ENCODE peak calls at places on chromosome 11, in ten cellular contexts. B, O, P, Y, H, Q, G, J, S and U are unnamed samples. For H3K27me3 and H3K4me1, the result is how much of the 10 kb centered on the place peaks cover.

GRCh38 chr11:103936059-103936458 is 100.4 kb upstream of the DDI1 start:
- DNase-seq in B (no peak), O (no peak), P (peak), Y (no peak), H (no peak), Q (no peak), G (no peak), J (no peak), S (no peak), U (no peak)

GRCh38 chr11:126833020-126833419 is 167.6 kb downstream of the KIRREL3 start:
- DNase-seq in B (no peak), O (no peak), P (no peak), Y (no peak), H (no peak), Q (no peak), G (no peak), J (no peak), S (no peak), U (no peak)

GRCh38 chr11:71239581-71239980 is 12.8 kb downstream of the SHANK2 start:
- DNase-seq in B (no peak), O (no peak), P (no peak), Y (no peak), H (no peak), Q (no peak), G (no peak), J (no peak), S (no peak), U (peak)

GRCh38 chr11:18706330-18707243 is 8.0 kb downstream of the TMEM86A start:
- DNase-seq in B (peak), O (peak), P (peak), Y (peak), H (peak), Q (peak), G (peak), J (no peak), S (peak), U (peak)

GRCh38 chr11:3000032-3000961 is 8.2 kb upstream of the NAP1L4 start:
- DNase-seq in B (no peak), O (no peak), P (peak), Y (no peak), H (peak), Q (peak), G (peak), J (peak), S (peak), U (peak)

GRCh38 chr11:2814751-2815150 is 70.8 kb downstream of the CDKN1C start:
- DNase-seq in B (no peak), O (no peak), P (no peak), Y (no peak), H (no peak), Q (no peak), G (no peak), J (peak), S (no peak), U (no peak)

GRCh38 chr11:13098067-13098466 is 89.0 kb downstream of the RASSF10 start:
- DNase-seq in B (no peak), O (no peak), P (no peak), Y (no peak), H (no peak), Q (no peak), G (no peak), J (no peak), S (peak), U (no peak)

GRCh38 chr11:65536412-65537295 is 11.8 kb downstream of the SCYL1 start:
- DNase-seq in B (no peak), O (no peak), P (no peak), Y (no peak), H (no peak), Q (no peak), G (no peak), J (peak), S (no peak), U (no peak)

GRCh38 chr11:18853086-18853720 is 61.6 kb upstream of the PTPN5 start:
- DNase-seq in B (no peak), O (no peak), P (peak), Y (no peak), H (peak), Q (no peak), G (no peak), J (no peak), S (no peak), U (no peak)

GRCh38 chr11:44179173-44179572 is 83.7 kb downstream of the EXT2 start:
- DNase-seq in B (no peak), O (no peak), P (peak), Y (no peak), H (no peak), Q (no peak), G (no peak), J (no peak), S (no peak), U (no peak)

GRCh38 chr11:117520201-117520600 is 192.5 kb downstream of the CEP164 start:
- DNase-seq in B (no peak), O (no peak), P (peak), Y (no peak), H (no peak), Q (no peak), G (no peak), J (no peak), S (no peak), U (no peak)

GRCh38 chr11:34890812-34891211 is 25.4 kb downstream of the APIP start:
- DNase-seq in B (no peak), O (no peak), P (peak), Y (no peak), H (no peak), Q (no peak), G (no peak), J (no peak), S (no peak), U (no peak)

GRCh38 chr11:76765863-76766350 is 17.2 kb upstream of the TSKU start:
- DNase-seq in B (no peak), O (no peak), P (peak), Y (no peak), H (no peak), Q (no peak), G (no peak), J (peak), S (no peak), U (no peak)

GRCh38 chr11:36195496-36196346 is 93.5 kb downstream of the COMMD9 start:
- DNase-seq in B (no peak), O (no peak), P (peak), Y (no peak), H (no peak), Q (no peak), G (peak), J (no peak), S (no peak), U (no peak)

GRCh38 chr11:27995082-27995481 is 112.9 kb downstream of the KIF18A start:
- DNase-seq in B (no peak), O (no peak), P (no peak), Y (no peak), H (no peak), Q (no peak), G (no peak), J (no peak), S (no peak), U (no peak)

GRCh38 chr11:76030973-76031590 is 175.2 kb downstream of the WNT11 start:
- DNase-seq in B (no peak), O (no peak), P (peak), Y (no peak), H (no peak), Q (no peak), G (peak), J (no peak), S (no peak), U (no peak)

GRCh38 chr11:10398525-10398924 is 56.5 kb upstream of the AMPD3 start:
- DNase-seq in B (no peak), O (peak), P (no peak), Y (peak), H (peak), Q (no peak), G (no peak), J (no peak), S (no peak), U (no peak)

GRCh38 chr11:46554205-46555162 is 39.3 kb downstream of the AMBRA1 start:
- DNase-seq in B (no peak), O (no peak), P (peak), Y (peak), H (peak), Q (no peak), G (no peak), J (no peak), S (no peak), U (no peak)

GRCh38 chr11:76395296-76395695 is 14.2 kb downstream of the GVQW3 start:
- DNase-seq in B (no peak), O (no peak), P (no peak), Y (no peak), H (no peak), Q (no peak), G (no peak), J (no peak), S (no peak), U (no peak)

GRCh38 chr11:4610258-4610935 is 2.4 kb upstream of the TRIM68 start:
- DNase-seq in B (no peak), O (no peak), P (no peak), Y (no peak), H (no peak), Q (no peak), G (no peak), J (no peak), S (no peak), U (no peak)

GRCh38 chr11:91776660-91777059 is 448.0 kb upstream of the FAT3 start:
- DNase-seq in B (no peak), O (no peak), P (no peak), Y (no peak), H (peak), Q (no peak), G (no peak), J (no peak), S (no peak), U (no peak)

GRCh38 chr11:128837627-128838026 is 29.5 kb downstream of the KCNJ1 start:
- DNase-seq in B (no peak), O (no peak), P (no peak), Y (no peak), H (no peak), Q (no peak), G (no peak), J (no peak), S (no peak), U (no peak)

GRCh38 chr11:16817321-16817720 is 78.9 kb downstream of the C11orf58 start:
- DNase-seq in B (no peak), O (no peak), P (no peak), Y (no peak), H (peak), Q (no peak), G (no peak), J (no peak), S (no peak), U (no peak)

GRCh38 chr11:122628691-122629555 is 26.6 kb upstream of the UBASH3B start:
- DNase-seq in B (no peak), O (peak), P (peak), Y (peak), H (peak), Q (peak), G (peak), J (no peak), S (peak), U (peak)

GRCh38 chr11:66315921-66316811 is 678 bp downstream of the CD248 start:
- DNase-seq in B (no peak), O (no peak), P (no peak), Y (no peak), H (no peak), Q (no peak), G (no peak), J (peak), S (no peak), U (no peak)

GRCh38 chr11:93569496-93569895 is 26.3 kb upstream of the SMCO4 start:
- DNase-seq in B (no peak), O (no peak), P (no peak), Y (no peak), H (no peak), Q (no peak), G (no peak), J (no peak), S (no peak), U (no peak)

GRCh38 chr11:64097468-64098317 is 62.0 kb downstream of the FLRT1 start:
- DNase-seq in B (no peak), O (no peak), P (no peak), Y (no peak), H (no peak), Q (no peak), G (no peak), J (no peak), S (no peak), U (no peak)

GRCh38 chr11:131095501-131096185 is 179.4 kb upstream of the SNX19 start:
- DNase-seq in B (no peak), O (no peak), P (no peak), Y (no peak), H (no peak), Q (no peak), G (no peak), J (no peak), S (no peak), U (no peak)

GRCh38 chr11:17412488-17413180 is 24.2 kb upstream of the KCNJ11 start:
- DNase-seq in B (no peak), O (no peak), P (no peak), Y (no peak), H (no peak), Q (peak), G (no peak), J (no peak), S (no peak), U (no peak)

GRCh38 chr11:66467756-66468155 is 1.1 kb downstream of the PELI3 start:
- DNase-seq in B (no peak), O (peak), P (no peak), Y (peak), H (peak), Q (no peak), G (no peak), J (no peak), S (no peak), U (peak)

GRCh38 chr11:134330611-134331564 is 900 bp upstream of the GLB1L2 start:
- DNase-seq in B (no peak), O (no peak), P (no peak), Y (no peak), H (no peak), Q (no peak), G (no peak), J (no peak), S (no peak), U (no peak)

GRCh38 chr11:11709447-11710239 is 87.8 kb upstream of the GALNT18 start:
- DNase-seq in B (no peak), O (no peak), P (no peak), Y (no peak), H (no peak), Q (no peak), G (no peak), J (no peak), S (no peak), U (no peak)

GRCh38 chr11:46890665-46891064 is 27.7 kb downstream of the LRP4 start:
- DNase-seq in B (no peak), O (no peak), P (peak), Y (no peak), H (no peak), Q (no peak), G (no peak), J (no peak), S (no peak), U (no peak)

GRCh38 chr11:3971756-3972404 is 116.4 kb downstream of the STIM1 start:
- DNase-seq in B (no peak), O (no peak), P (no peak), Y (no peak), H (no peak), Q (no peak), G (no peak), J (no peak), S (no peak), U (no peak)

GRCh38 chr11:44889266-44889665 is 61.4 kb downstream of the TP53I11 start:
- DNase-seq in B (no peak), O (no peak), P (peak), Y (no peak), H (no peak), Q (no peak), G (no peak), J (peak), S (no peak), U (no peak)

GRCh38 chr11:110366234-110366633 is 63.5 kb upstream of the FDX1 start:
- DNase-seq in B (no peak), O (no peak), P (peak), Y (peak), H (peak), Q (no peak), G (peak), J (peak), S (peak), U (no peak)

GRCh38 chr11:72591023-72591422 is 83.2 kb downstream of the PDE2A start:
- DNase-seq in B (no peak), O (no peak), P (no peak), Y (no peak), H (no peak), Q (no peak), G (no peak), J (peak), S (no peak), U (no peak)
- H3K27me3 ChIP-seq in B (under half), O (half or more), P (under half), Y (under half), H (under half), Q (under half), G (under half), J (under half), S (under half), U (under half)

GRCh38 chr11:73760680-73761402 is at the start of gene RAB6A:
- DNase-seq in B (peak), O (peak), P (peak), Y (peak), H (peak), Q (peak), G (peak), J (peak), S (peak), U (peak)
- TF ChIP-seq CTCF in B (peak), O (peak), P (peak), Y (peak), H (peak), Q (peak), G (peak), J (peak), S (peak), U (peak)

GRCh38 chr11:96217206-96217605 is 125.8 kb downstream of the MAML2 start:
- DNase-seq in B (no peak), O (no peak), P (no peak), Y (no peak), H (no peak), Q (no peak), G (no peak), J (no peak), S (no peak), U (no peak)

GRCh38 chr11:96218013-96218412 is 125.0 kb downstream of the MAML2 start:
- DNase-seq in B (no peak), O (no peak), P (no peak), Y (no peak), H (no peak), Q (no peak), G (no peak), J (no peak), S (no peak), U (no peak)

GRCh38 chr11:96221244-96222070 is 121.5 kb downstream of the MAML2 start:
- DNase-seq in B (no peak), O (no peak), P (no peak), Y (no peak), H (no peak), Q (no peak), G (no peak), J (no peak), S (no peak), U (no peak)

GRCh38 chr11:96219981-96220623 is 122.9 kb downstream of the MAML2 start:
- DNase-seq in B (no peak), O (peak), P (no peak), Y (no peak), H (no peak), Q (no peak), G (no peak), J (no peak), S (no peak), U (no peak)

DNA sequence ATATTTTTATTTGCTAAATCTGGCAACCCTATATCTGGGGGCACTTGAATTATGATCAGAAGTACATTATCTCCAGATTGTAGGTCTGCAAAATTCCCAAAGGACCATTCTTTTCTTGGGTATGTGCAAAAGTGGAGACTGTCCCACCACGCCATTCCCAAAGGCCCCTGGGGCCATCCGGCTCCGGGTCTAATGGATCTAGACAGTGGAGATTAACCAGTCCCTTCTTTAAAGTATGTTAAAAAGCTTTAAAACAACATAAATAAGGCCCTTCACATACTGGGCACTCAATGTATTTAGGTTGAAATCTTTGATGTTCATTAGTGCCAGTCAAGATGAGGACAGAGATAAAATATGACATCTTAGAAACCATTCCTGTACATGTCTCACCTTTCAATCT is 124.1 kb downstream of the MAML2 start:
- DNase-seq in B (no peak), O (no peak), P (no peak), Y (no peak), H (no peak), Q (no peak), G (peak), J (no peak), S (no peak), U (no peak)
- H3K4me1 ChIP-seq in B (half or more), O (half or more), P (under half), Y (under half), H (under half), Q (under half), G (under half), J (under half), S (under half), U (half or more)

DNA sequence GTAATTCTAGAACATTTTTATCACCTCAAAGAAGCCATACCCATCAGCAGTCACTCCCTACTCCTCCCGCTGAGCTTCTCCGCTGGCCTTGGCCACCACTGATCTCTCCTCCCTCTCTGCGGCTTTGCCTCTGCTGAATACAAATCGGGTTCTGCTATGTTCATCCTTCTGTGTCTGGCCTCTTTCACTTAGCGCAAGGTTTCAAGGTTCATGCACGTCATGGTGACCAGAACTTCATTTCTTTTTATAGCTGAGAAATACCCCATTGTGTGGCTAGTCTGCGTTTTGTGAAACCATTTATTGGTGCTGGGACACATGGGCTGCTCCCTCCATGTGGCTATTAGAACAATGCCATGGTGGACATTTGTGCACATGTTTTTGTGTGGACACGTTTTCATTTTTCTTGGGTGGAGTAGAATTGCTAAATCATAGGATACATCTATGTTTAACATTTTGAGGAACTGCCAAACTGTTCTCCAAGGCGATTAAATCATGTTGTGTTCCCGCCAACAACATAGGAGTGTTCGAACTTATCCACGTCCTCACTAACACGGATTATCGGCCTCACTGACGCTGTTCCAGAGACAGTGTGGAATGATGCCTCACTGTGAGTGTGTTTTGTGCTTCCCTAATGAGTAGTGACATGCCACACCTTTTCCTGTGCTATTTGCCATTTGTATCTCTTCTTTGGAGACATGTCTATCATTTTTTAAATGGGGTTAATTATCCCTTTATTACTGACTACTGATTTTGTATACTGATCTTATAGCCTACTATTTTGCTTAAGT is 24.2 kb upstream of the KRTAP5-6 start:
- DNase-seq in B (no peak), O (peak), P (no peak), Y (no peak), H (no peak), Q (peak), G (no peak), J (no peak), S (peak), U (no peak)
- H3K27me3 ChIP-seq in B (under half), O (half or more), P (under half), Y (under half), H (under half), Q (under half), G (under half), J (under half), S (under half), U (under half)

DNA sequence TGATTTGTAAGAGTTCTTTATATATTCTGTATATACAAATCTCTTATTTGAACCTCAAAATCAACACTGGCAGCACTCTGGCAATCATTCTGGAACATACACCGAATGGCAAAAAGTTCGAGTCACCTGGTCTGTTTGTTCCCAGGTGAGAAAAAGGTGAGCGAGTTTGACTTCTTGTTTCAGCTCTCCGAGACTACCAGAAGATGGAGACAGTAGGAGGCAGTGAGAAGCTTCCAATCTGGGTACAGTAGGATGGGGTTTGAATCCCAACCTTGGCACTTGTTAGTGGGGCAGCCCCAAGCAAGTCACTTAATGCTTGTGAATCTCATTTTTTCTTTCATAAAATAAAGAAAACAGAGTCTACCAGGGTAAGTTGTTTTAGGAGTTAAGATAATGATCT is 76.4 kb downstream of the C2CD3 start:
- DNase-seq in B (no peak), O (no peak), P (no peak), Y (no peak), H (no peak), Q (no peak), G (no peak), J (no peak), S (no peak), U (no peak)
- TF ChIP-seq CTCF in B (no peak), O (no peak), P (no peak), Y (no peak), H (no peak), Q (no peak), G (no peak), J (no peak), S (no peak), U (no peak)